ENCODE peak calls at places on chromosome 15, in five cellular contexts. H, C, M, I and W are unnamed samples.

GRCh38 chr15:85045615-85046014 is 64.0 kb downstream of the PDE8A start:
- DNase-seq in M (no peak), I (no peak), H (no peak), C (no peak), W (no peak)

GRCh38 chr15:95799286-95800187 is 531.0 kb upstream of the NR2F2 start:
- DNase-seq in C (no peak), M (no peak), I (peak), H (no peak), W (no peak)

GRCh38 chr15:69096197-69096596 is 64.2 kb upstream of the GLCE start:
- DNase-seq in M (no peak), C (no peak), I (no peak), H (peak), W (no peak)

GRCh38 chr15:26129852-26130251 is 266.7 kb upstream of the ATP10A start:
- DNase-seq in I (no peak), M (no peak), H (no peak), C (peak), W (peak)

GRCh38 chr15:73052679-73053397 is 575 bp downstream of the NEO1 start:
- DNase-seq in I (peak), H (peak), C (peak), M (peak), W (peak)

GRCh38 chr15:67458449-67458848 is 62.5 kb upstream of the C15orf61 start:
- DNase-seq in H (no peak), I (no peak), C (no peak), M (no peak), W (peak)

GRCh38 chr15:97623091-97623661 is 337.3 kb upstream of the ARRDC4 start:
- DNase-seq in C (no peak), H (no peak), M (no peak), I (no peak), W (no peak)

GRCh38 chr15:92809880-92810361 is 90.2 kb upstream of the CHD2 start:
- DNase-seq in I (peak), C (peak), H (no peak), M (no peak), W (peak)

GRCh38 chr15:95108673-95109072 is 877.3 kb downstream of the MCTP2 start:
- DNase-seq in M (no peak), H (no peak), C (no peak), I (no peak), W (no peak)

GRCh38 chr15:99361541-99362185 is 110.4 kb downstream of the LRRC28 start:
- DNase-seq in C (no peak), H (peak), I (no peak), M (peak), W (no peak)

GRCh38 chr15:63678383-63678782 is 81.2 kb downstream of the FBXL22 start:
- DNase-seq in H (no peak), M (no peak), C (no peak), I (no peak), W (no peak)

GRCh38 chr15:41801850-41802455 is 25.9 kb upstream of the JMJD7 start:
- DNase-seq in C (no peak), M (no peak), H (no peak), I (no peak), W (no peak)

GRCh38 chr15:61038387-61038786 is 190.7 kb downstream of the RORA start:
- DNase-seq in I (peak), M (peak), H (peak), C (no peak), W (no peak)

GRCh38 chr15:96622714-96623113 is 292.2 kb downstream of the NR2F2 start:
- DNase-seq in M (no peak), I (no peak), H (no peak), C (no peak), W (no peak)

GRCh38 chr15:20353966-20354883 is 187.4 kb downstream of the GOLGA6L6 start:
- DNase-seq in H (no peak), M (no peak), C (peak), I (no peak), W (no peak)

GRCh38 chr15:40441736-40442531 is 1.2 kb downstream of the BAHD1 start:
- DNase-seq in I (no peak), C (peak), M (no peak), H (peak), W (peak)

GRCh38 chr15:47820780-47821319 is 103.5 kb downstream of the SEMA6D start:
- DNase-seq in H (peak), I (peak), C (no peak), M (no peak), W (no peak)

GRCh38 chr15:42163291-42163690 is 6.9 kb upstream of the PLA2G4F start:
- DNase-seq in C (no peak), H (no peak), M (no peak), I (no peak), W (no peak)

GRCh38 chr15:61827131-61827530 is 233.1 kb downstream of the VPS13C start:
- DNase-seq in I (no peak), C (no peak), H (peak), M (no peak), W (no peak)

GRCh38 chr15:30063829-30064559 is 18.8 kb upstream of the GOLGA8J start:
- DNase-seq in I (no peak), C (no peak), H (no peak), M (no peak), W (no peak)

GRCh38 chr15:56254270-56254669 is 10.6 kb upstream of the RFX7 start:
- DNase-seq in H (peak), C (no peak), I (no peak), M (peak), W (no peak)

GRCh38 chr15:101141926-101142527 is 109.8 kb downstream of the CHSY1 start:
- DNase-seq in I (no peak), C (no peak), M (no peak), H (no peak), W (no peak)

GRCh38 chr15:64148581-64148980 is 3.0 kb upstream of the SNX22 start:
- DNase-seq in C (no peak), I (no peak), H (no peak), M (no peak), W (no peak)